ENCODE peak calls at places on chromosomes 11 and 22, in six cellular contexts. R is stomach, P is left lung, S is ovary, L is mesenchymal stem cell, W is adipocyte. Y is an unnamed sample.

GRCh38 chr11:11709447-11710239 is 87.8 kb upstream of the GALNT18 start:
- DNase-seq in R (no peak), P (no peak), S (no peak), L (no peak), W (no peak), Y (no peak)

GRCh38 chr11:72303179-72303578 is 59.2 kb upstream of the PHOX2A start:
- DNase-seq in R (no peak), P (no peak), S (no peak), L (no peak), W (no peak), Y (no peak)

GRCh38 chr11:86818466-86819282 is 18.3 kb downstream of the PRSS23 start:
- DNase-seq in R (no peak), P (no peak), S (no peak), L (peak; percentile 83), W (peak; percentile 94), Y (no peak)

GRCh38 chr11:65102142-65103095 is 6.4 kb downstream of the VPS51 start:
- DNase-seq in R (peak; percentile 68), P (no peak), S (no peak), L (no peak), W (peak; percentile 36), Y (no peak)

GRCh38 chr11:101126551-101127347 is 2.9 kb downstream of the PGR start:
- DNase-seq in R (no peak), P (no peak), S (peak; percentile 62), L (peak; percentile 35), W (peak; percentile 35), Y (no peak)

GRCh38 chr11:2693851-2694261 is 5.9 kb downstream of the KCNQ1OT1 start:
- DNase-seq in R (no peak), P (peak; percentile 27), S (peak; percentile 28), L (no peak), W (no peak), Y (no peak)

GRCh38 chr11:70070736-70071135 is 7.4 kb upstream of the ANO1 start:
- DNase-seq in R (peak; percentile 20), P (no peak), S (no peak), L (no peak), W (no peak), Y (no peak)

GRCh38 chr11:33735426-33736147 is 636 bp downstream of the CD59 start:
- DNase-seq in R (peak; percentile 50), P (no peak), S (peak; percentile 52), L (peak; percentile 67), W (peak; percentile 64), Y (no peak)

GRCh38 chr11:72239849-72240460 is 4.0 kb downstream of the PHOX2A start:
- DNase-seq in R (peak; percentile 74), P (no peak), S (peak; percentile 76), L (no peak), W (peak; percentile 73), Y (no peak)

GRCh38 chr11:62195945-62196344 is 5.9 kb downstream of the SCGB1D1 start:
- DNase-seq in R (no peak), P (no peak), S (no peak), L (no peak), W (no peak), Y (no peak)

DNA sequence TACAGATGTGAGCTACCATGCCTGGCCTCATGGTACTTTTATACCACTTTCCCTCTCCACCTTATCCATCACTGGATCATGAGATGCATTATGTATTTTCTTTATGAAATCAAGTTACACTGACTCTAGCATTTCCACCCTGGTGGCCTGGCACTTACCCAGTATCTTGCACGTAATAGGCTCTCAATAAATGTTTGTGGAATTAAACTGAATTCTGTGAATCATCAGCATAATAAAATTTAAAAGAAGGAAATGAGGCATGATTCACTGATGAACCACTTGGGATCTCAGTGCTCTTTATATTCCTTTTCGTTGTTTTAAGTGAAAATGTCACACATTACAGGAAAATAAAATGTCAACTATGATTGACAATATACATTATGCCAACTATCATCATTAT is 25.1 kb downstream of the ADM start:
- DNase-seq in R (no peak), P (no peak), S (no peak), L (peak; percentile 43), W (peak; percentile 67), Y (peak; percentile 26)
- H3K4me1 ChIP-seq in R (peaks cover 43% of the 10 kb centered on the region), P (peaks cover 30% of the 10 kb centered on the region), S (peaks cover 25% of the 10 kb centered on the region), L (peaks cover 3% of the 10 kb centered on the region), W (peaks cover 72% of the 10 kb centered on the region), Y (peaks cover 44% of the 10 kb centered on the region)

GRCh38 chr22:20526305-20526627 is 18.9 kb downstream of the MED15 start:
- DNase-seq in R (no peak), P (no peak), S (no peak), L (no peak), W (no peak), Y (no peak)
- H3K4me1 ChIP-seq in R (peaks cover 72% of the 10 kb centered on the region), P (peaks cover 29% of the 10 kb centered on the region), S (peaks cover 20% of the 10 kb centered on the region), L (peaks cover 40% of the 10 kb centered on the region), W (peaks cover 46% of the 10 kb centered on the region), Y (peaks cover 69% of the 10 kb centered on the region)

GRCh38 chr11:18010271-18010670 is 2.6 kb downstream of the SERGEF start:
- DNase-seq in R (no peak), P (no peak), S (no peak), L (no peak), W (no peak), Y (no peak)
- H3K4me1 ChIP-seq in R (peaks cover 18% of the 10 kb centered on the region), P (no peaks in the 10 kb centered on the region), S (peaks cover 4% of the 10 kb centered on the region), L (peaks cover 9% of the 10 kb centered on the region), W (peaks cover 24% of the 10 kb centered on the region), Y (peaks cover 17% of the 10 kb centered on the region)

GRCh38 chr11:123371506-123372297 is 58.4 kb upstream of the GRAMD1B start:
- DNase-seq in R (no peak), P (no peak), S (no peak), L (no peak), W (no peak), Y (no peak)
- H3K4me1 ChIP-seq in R (no peaks in the 10 kb centered on the region), P (no peaks in the 10 kb centered on the region), S (no peaks in the 10 kb centered on the region), L (no peaks in the 10 kb centered on the region), W (no peaks in the 10 kb centered on the region), Y (no peaks in the 10 kb centered on the region)

GRCh38 chr22:19113429-19113828 is 8.8 kb downstream of the DGCR2 start:
- DNase-seq in R (no peak), P (peak; percentile 5), S (no peak), L (no peak), W (no peak), Y (no peak)
- H3K4me1 ChIP-seq in R (peaks cover 85% of the 10 kb centered on the region), P (peaks cover 27% of the 10 kb centered on the region), S (peaks cover 25% of the 10 kb centered on the region), L (peaks cover 17% of the 10 kb centered on the region), W (peaks cover 16% of the 10 kb centered on the region), Y (peaks cover 74% of the 10 kb centered on the region)

GRCh38 chr11:44597358-44598009 is 32.0 kb downstream of the CD82 start:
- DNase-seq in R (no peak), P (no peak), S (no peak), L (no peak), W (no peak), Y (no peak)

GRCh38 chr11:44598831-44599230 is 33.4 kb downstream of the CD82 start:
- DNase-seq in R (no peak), P (no peak), S (no peak), L (no peak), W (no peak), Y (no peak)

GRCh38 chr11:44595964-44596381 is 30.5 kb downstream of the CD82 start:
- DNase-seq in R (peak; percentile 71), P (no peak), S (peak; percentile 88), L (no peak), W (no peak), Y (no peak)

GRCh38 chr11:44595006-44595405 is 29.5 kb downstream of the CD82 start:
- DNase-seq in R (no peak), P (no peak), S (no peak), L (no peak), W (no peak), Y (no peak)

DNA sequence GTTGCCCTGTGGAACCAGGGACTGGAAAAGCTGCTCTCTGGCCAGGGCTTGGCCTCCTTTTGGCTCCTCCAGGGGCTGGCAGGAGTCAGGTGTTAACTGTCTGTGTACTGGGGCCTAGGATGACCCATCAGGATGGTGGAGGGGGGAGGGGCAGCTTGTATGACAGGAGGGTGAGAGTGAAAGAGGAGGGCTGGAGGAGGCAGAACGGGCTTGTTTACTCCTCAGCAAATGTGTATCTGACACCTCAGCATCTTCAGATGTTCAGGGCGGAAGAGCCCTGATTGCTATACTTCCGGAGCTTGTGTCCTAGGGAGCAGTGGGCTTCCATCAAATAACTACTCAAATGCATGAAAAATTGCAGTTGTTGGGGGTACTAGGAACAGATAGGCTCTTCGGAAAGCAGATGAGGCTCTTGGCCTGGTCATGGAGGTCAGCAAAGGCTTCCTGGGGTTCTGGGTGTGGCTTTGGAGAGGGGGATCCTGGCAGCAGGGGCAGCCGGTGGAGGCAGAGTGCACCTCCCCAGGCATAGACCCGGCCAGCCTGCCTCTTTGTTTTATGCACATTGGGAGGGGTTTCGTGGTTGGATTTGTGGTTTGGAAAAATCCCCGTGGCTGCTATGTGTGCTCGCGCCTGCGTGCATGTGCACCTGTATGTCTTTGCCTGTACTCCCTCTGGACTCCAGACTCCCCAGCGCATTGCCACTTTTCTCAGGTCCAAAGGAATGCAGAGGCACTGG is 31.2 kb downstream of the CD82 start:
- DNase-seq in R (no peak), P (no peak), S (no peak), L (no peak), W (no peak), Y (no peak)
- H3K4me1 ChIP-seq in R (peaks cover 62% of the 10 kb centered on the region), P (peaks cover 17% of the 10 kb centered on the region), S (peaks cover 35% of the 10 kb centered on the region), L (peaks cover 47% of the 10 kb centered on the region), W (peaks cover 45% of the 10 kb centered on the region), Y (peaks cover 71% of the 10 kb centered on the region)

GRCh38 chr11:125072210-125072960 is 9.3 kb downstream of the SLC37A2 start:
- DNase-seq in R (no peak), P (peak; percentile 63), S (peak; percentile 24), L (no peak), W (no peak), Y (no peak)
- H3K4me1 ChIP-seq in R (peaks cover 8% of the 10 kb centered on the region), P (no peaks in the 10 kb centered on the region), S (no peaks in the 10 kb centered on the region), L (peaks cover 19% of the 10 kb centered on the region), W (peaks cover 18% of the 10 kb centered on the region), Y (no peaks in the 10 kb centered on the region)

GRCh38 chr22:31953251-31953650 is 8.9 kb downstream of the YWHAH start:
- DNase-seq in R (no peak), P (no peak), S (no peak), L (no peak), W (no peak), Y (no peak)
- H3K4me1 ChIP-seq in R (peaks cover 55% of the 10 kb centered on the region), P (peaks cover 22% of the 10 kb centered on the region), S (peaks cover 15% of the 10 kb centered on the region), L (peaks cover 6% of the 10 kb centered on the region), W (peaks cover 58% of the 10 kb centered on the region), Y (peaks cover 68% of the 10 kb centered on the region)